ENCODE peak calls at places on chromosome 19, in four cellular contexts. One of them, this sample, is unnamed.
A peak's percentile ranks its signal among the peaks of the same experiment; 100 is the strongest.

GRCh38 chr19:38441660-38442348 is 8.3 kb downstream of the RYR1 start:
- DNase-seq in NB4: peak; percentile 46
- DNase-seq in fibroblast of pulmonary artery: peak; percentile 8
- DNase-seq in SK-N-SH: no peak
- DNase-seq in this sample: no peak

GRCh38 chr19:39997595-39998216 is 846 bp downstream of the ZNF546 start:
- DNase-seq in NB4: no peak
- DNase-seq in fibroblast of pulmonary artery: peak; percentile 12
- DNase-seq in SK-N-SH: peak; percentile 37
- DNase-seq in this sample: no peak

GRCh38 chr19:11594084-11594483 is 3.2 kb upstream of the ZNF627 start:
- DNase-seq in NB4: no peak
- DNase-seq in fibroblast of pulmonary artery: no peak
- DNase-seq in SK-N-SH: no peak
- DNase-seq in this sample: no peak

GRCh38 chr19:29269641-29270040 is 56.7 kb upstream of the UQCRFS1 start:
- DNase-seq in NB4: no peak
- DNase-seq in fibroblast of pulmonary artery: no peak
- DNase-seq in SK-N-SH: no peak
- DNase-seq in this sample: no peak

GRCh38 chr19:48964205-48965032 is 690 bp upstream of the FTL start:
- DNase-seq in NB4: no peak
- DNase-seq in fibroblast of pulmonary artery: peak; percentile 67
- DNase-seq in SK-N-SH: no peak
- DNase-seq in this sample: no peak

GRCh38 chr19:11092181-11092538 is 2.9 kb downstream of the LDLR start:
- DNase-seq in NB4: peak; percentile 69
- DNase-seq in fibroblast of pulmonary artery: peak; percentile 84
- DNase-seq in SK-N-SH: no peak
- DNase-seq in this sample: no peak

GRCh38 chr19:5613466-5613865 is 9.1 kb downstream of the SAFB2 start:
- DNase-seq in NB4: no peak
- DNase-seq in fibroblast of pulmonary artery: no peak
- DNase-seq in SK-N-SH: no peak
- DNase-seq in this sample: no peak

GRCh38 chr19:8615813-8616596 is 5.5 kb upstream of the ADAMTS10 start:
- DNase-seq in NB4: peak; percentile 90
- DNase-seq in fibroblast of pulmonary artery: peak; percentile 69
- DNase-seq in SK-N-SH: peak; percentile 68
- DNase-seq in this sample: peak; percentile 37

GRCh38 chr19:39929750-39930149 is 4.7 kb downstream of the FCGBP start:
- DNase-seq in NB4: no peak
- DNase-seq in fibroblast of pulmonary artery: no peak
- DNase-seq in SK-N-SH: no peak
- DNase-seq in this sample: no peak

GRCh38 chr19:7914598-7915045 is at the start of gene TGFBR3L:
- DNase-seq in NB4: no peak
- DNase-seq in fibroblast of pulmonary artery: no peak
- DNase-seq in SK-N-SH: no peak
- DNase-seq in this sample: peak; percentile 10

GRCh38 chr19:23313196-23313595 is 63.0 kb upstream of the ZNF724 start:
- DNase-seq in NB4: no peak
- DNase-seq in fibroblast of pulmonary artery: no peak
- DNase-seq in SK-N-SH: no peak
- DNase-seq in this sample: no peak

GRCh38 chr19:28201462-28201943 is 1011.4 kb downstream of the UQCRFS1 start:
- DNase-seq in NB4: no peak
- DNase-seq in fibroblast of pulmonary artery: no peak
- DNase-seq in SK-N-SH: no peak
- DNase-seq in this sample: no peak

GRCh38 chr19:15398501-15399233 is 19.1 kb upstream of the AKAP8 start:
- DNase-seq in NB4: no peak
- DNase-seq in fibroblast of pulmonary artery: no peak
- DNase-seq in SK-N-SH: peak; percentile 16
- DNase-seq in this sample: peak; percentile 68

GRCh38 chr19:58557253-58558065 is 952 bp downstream of the UBE2M start:
- DNase-seq in NB4: peak; percentile 39
- DNase-seq in fibroblast of pulmonary artery: no peak
- DNase-seq in SK-N-SH: no peak
- DNase-seq in this sample: no peak

GRCh38 chr19:42352216-42352892 is 26.9 kb downstream of the MEGF8 start:
- DNase-seq in NB4: no peak
- DNase-seq in fibroblast of pulmonary artery: peak; percentile 15
- DNase-seq in SK-N-SH: peak; percentile 58
- DNase-seq in this sample: peak; percentile 53

GRCh38 chr19:4284176-4284958 is 5.3 kb downstream of the SHD start:
- DNase-seq in NB4: peak; percentile 22
- DNase-seq in fibroblast of pulmonary artery: no peak
- DNase-seq in SK-N-SH: peak; percentile 93
- DNase-seq in this sample: peak; percentile 81

GRCh38 chr19:16566161-16566560 is 6.1 kb downstream of the SLC35E1 start:
- DNase-seq in NB4: no peak
- DNase-seq in fibroblast of pulmonary artery: no peak
- DNase-seq in SK-N-SH: no peak
- DNase-seq in this sample: no peak

GRCh38 chr19:45667620-45668341 is at the start of gene GIPR:
- DNase-seq in NB4: peak; percentile 49
- DNase-seq in fibroblast of pulmonary artery: no peak
- DNase-seq in SK-N-SH: peak; percentile 74
- DNase-seq in this sample: peak; percentile 55

GRCh38 chr19:7605490-7606222 is 10.0 kb downstream of the CAMSAP3 start:
- DNase-seq in NB4: peak; percentile 82
- DNase-seq in fibroblast of pulmonary artery: peak; percentile 31
- DNase-seq in SK-N-SH: peak; percentile 78
- DNase-seq in this sample: peak; percentile 93

GRCh38 chr19:40223135-40223822 is 3.2 kb downstream of the CCNP start:
- DNase-seq in NB4: no peak
- DNase-seq in fibroblast of pulmonary artery: no peak
- DNase-seq in SK-N-SH: no peak
- DNase-seq in this sample: no peak

GRCh38 chr19:46211201-46211881 is 18.2 kb upstream of the IGFL1 start:
- DNase-seq in NB4: no peak
- DNase-seq in fibroblast of pulmonary artery: peak; percentile 46
- DNase-seq in SK-N-SH: no peak
- DNase-seq in this sample: no peak

GRCh38 chr19:47794526-47794925 is 9.8 kb downstream of the TPRX1 start:
- DNase-seq in NB4: no peak
- DNase-seq in fibroblast of pulmonary artery: no peak
- DNase-seq in SK-N-SH: no peak
- DNase-seq in this sample: no peak

GRCh38 chr19:7159105-7159933 is 89.8 kb downstream of the ZNF557 start:
- DNase-seq in NB4: peak; percentile 62
- DNase-seq in fibroblast of pulmonary artery: peak; percentile 91
- DNase-seq in SK-N-SH: no peak
- DNase-seq in this sample: no peak

GRCh38 chr19:50661675-50662441 is 12.6 kb downstream of the C19orf81 start:
- DNase-seq in NB4: no peak
- DNase-seq in fibroblast of pulmonary artery: no peak
- DNase-seq in SK-N-SH: no peak
- DNase-seq in this sample: no peak

GRCh38 chr19:44930088-44930487 is 11.9 kb upstream of the APOC4 start:
- DNase-seq in NB4: no peak
- DNase-seq in fibroblast of pulmonary artery: no peak
- DNase-seq in SK-N-SH: no peak
- DNase-seq in this sample: no peak

GRCh38 chr19:16739546-16739945 is 19.9 kb downstream of the NWD1 start:
- DNase-seq in NB4: peak; percentile 40
- DNase-seq in fibroblast of pulmonary artery: no peak
- DNase-seq in SK-N-SH: no peak
- DNase-seq in this sample: no peak

GRCh38 chr19:19655051-19655594 is 8.4 kb downstream of the ATP13A1 start:
- DNase-seq in NB4: no peak
- DNase-seq in fibroblast of pulmonary artery: no peak
- DNase-seq in SK-N-SH: peak; percentile 19
- DNase-seq in this sample: no peak

GRCh38 chr19:49114630-49115363 is 627 bp downstream of the LIN7B start:
- DNase-seq in NB4: peak; percentile 74
- DNase-seq in fibroblast of pulmonary artery: peak; percentile 54
- DNase-seq in SK-N-SH: peak; percentile 72
- DNase-seq in this sample: peak; percentile 81

GRCh38 chr19:12464769-12465725 is 19.6 kb downstream of the ZNF709 start:
- DNase-seq in NB4: no peak
- DNase-seq in fibroblast of pulmonary artery: no peak
- DNase-seq in SK-N-SH: no peak
- DNase-seq in this sample: no peak

GRCh38 chr19:7391218-7391670 is 42.5 kb downstream of the ARHGEF18 start:
- DNase-seq in NB4: no peak
- DNase-seq in fibroblast of pulmonary artery: peak; percentile 90
- DNase-seq in SK-N-SH: no peak
- DNase-seq in this sample: no peak

GRCh38 chr19:39351537-39352037 is 9.4 kb downstream of the SAMD4B start:
- DNase-seq in NB4: no peak
- DNase-seq in fibroblast of pulmonary artery: no peak
- DNase-seq in SK-N-SH: no peak
- DNase-seq in this sample: no peak

GRCh38 chr19:48487944-48488343 is 18.8 kb downstream of the CYTH2 start:
- DNase-seq in NB4: no peak
- DNase-seq in fibroblast of pulmonary artery: peak; percentile 60
- DNase-seq in SK-N-SH: no peak
- DNase-seq in this sample: peak; percentile 27

GRCh38 chr19:52590728-52591127 is 20.6 kb downstream of the ZNF701 start:
- DNase-seq in NB4: peak; percentile 40
- DNase-seq in fibroblast of pulmonary artery: no peak
- DNase-seq in SK-N-SH: no peak
- DNase-seq in this sample: no peak

GRCh38 chr19:55692681-55693081 is 17.7 kb downstream of the EPN1 start:
- DNase-seq in NB4: no peak
- DNase-seq in fibroblast of pulmonary artery: no peak
- DNase-seq in SK-N-SH: no peak
- DNase-seq in this sample: no peak

GRCh38 chr19:55390461-55390880 is 4.7 kb downstream of the RPL28 start:
- DNase-seq in NB4: no peak
- DNase-seq in fibroblast of pulmonary artery: no peak
- DNase-seq in SK-N-SH: no peak
- DNase-seq in this sample: no peak

GRCh38 chr19:383922-384800 is 24.8 kb downstream of the C2CD4C start:
- DNase-seq in NB4: peak; percentile 20
- DNase-seq in fibroblast of pulmonary artery: peak; percentile 6
- DNase-seq in SK-N-SH: peak; percentile 84
- DNase-seq in this sample: peak; percentile 69

GRCh38 chr19:51479531-51480331 is 1.4 kb downstream of the CEACAM18 start:
- DNase-seq in NB4: no peak
- DNase-seq in fibroblast of pulmonary artery: no peak
- DNase-seq in SK-N-SH: no peak
- DNase-seq in this sample: no peak

GRCh38 chr19:21221653-21222052 is 79.8 kb downstream of the ZNF431 start:
- DNase-seq in NB4: no peak
- DNase-seq in fibroblast of pulmonary artery: no peak
- DNase-seq in SK-N-SH: no peak
- DNase-seq in this sample: no peak

GRCh38 chr19:6588508-6589345 is 2.2 kb downstream of the CD70 start:
- DNase-seq in NB4: peak; percentile 62
- DNase-seq in fibroblast of pulmonary artery: no peak
- DNase-seq in SK-N-SH: no peak
- DNase-seq in this sample: no peak

GRCh38 chr19:31461814-31462539 is 112.7 kb upstream of the TSHZ3 start:
- DNase-seq in NB4: no peak
- DNase-seq in fibroblast of pulmonary artery: peak; percentile 58
- DNase-seq in SK-N-SH: no peak
- DNase-seq in this sample: no peak
- TF ChIP-seq CTCF in NB4: no peak
- TF ChIP-seq CTCF in fibroblast of pulmonary artery: peak; percentile 41
- TF ChIP-seq CTCF in SK-N-SH: no peak
- TF ChIP-seq CTCF in this sample: no peak

GRCh38 chr19:9862897-9863296 is 27.8 kb downstream of the PIN1 start:
- DNase-seq in NB4: no peak
- DNase-seq in fibroblast of pulmonary artery: no peak
- DNase-seq in SK-N-SH: no peak
- DNase-seq in this sample: no peak

GRCh38 chr19:9869008-9869617 is 34.0 kb downstream of the PIN1 start:
- DNase-seq in NB4: no peak
- DNase-seq in fibroblast of pulmonary artery: no peak
- DNase-seq in SK-N-SH: no peak
- DNase-seq in this sample: no peak

GRCh38 chr19:9861503-9861902 is 26.4 kb downstream of the PIN1 start:
- DNase-seq in NB4: no peak
- DNase-seq in fibroblast of pulmonary artery: no peak
- DNase-seq in SK-N-SH: no peak
- DNase-seq in this sample: no peak

GRCh38 chr19:9863759-9864158 is 28.6 kb downstream of the PIN1 start:
- DNase-seq in NB4: no peak
- DNase-seq in fibroblast of pulmonary artery: no peak
- DNase-seq in SK-N-SH: no peak
- DNase-seq in this sample: no peak

GRCh38 chr19:9865732-9866627 is 30.9 kb downstream of the PIN1 start:
- DNase-seq in NB4: no peak
- DNase-seq in fibroblast of pulmonary artery: no peak
- DNase-seq in SK-N-SH: no peak
- DNase-seq in this sample: no peak
- H3K4me3 ChIP-seq in NB4: no peak overlapping the region
- H3K4me3 ChIP-seq in fibroblast of pulmonary artery: no peak overlapping the region
- H3K4me3 ChIP-seq in SK-N-SH: no peak overlapping the region
- H3K4me3 ChIP-seq in this sample: no peak overlapping the region

DNA sequence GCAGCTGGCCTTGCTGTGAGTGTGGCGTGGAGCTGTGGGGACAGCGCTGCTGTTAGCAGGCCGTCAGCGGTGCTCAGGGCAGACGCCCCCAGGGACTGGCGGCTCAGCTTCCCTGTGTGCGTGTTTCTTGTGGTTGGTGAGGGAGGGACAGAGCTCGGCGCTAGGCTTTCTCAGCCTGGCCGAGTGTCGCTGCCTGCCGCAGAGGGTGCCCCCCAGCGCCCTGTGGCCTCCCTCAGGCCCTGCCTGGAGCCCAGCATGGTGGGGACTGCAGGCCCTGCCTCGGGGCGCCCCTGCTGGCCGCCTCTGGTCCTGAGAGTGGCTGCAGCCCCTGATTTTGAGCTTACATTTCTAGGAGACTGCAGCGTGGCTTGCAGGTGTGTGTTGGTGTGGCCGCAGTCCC is 35.5 kb downstream of the DOT1L start:
- DNase-seq in NB4: peak; percentile 65
- DNase-seq in fibroblast of pulmonary artery: no peak
- DNase-seq in SK-N-SH: peak; percentile 69
- DNase-seq in this sample: peak; percentile 68
- TF ChIP-seq CTCF in NB4: peak; percentile 28
- TF ChIP-seq CTCF in fibroblast of pulmonary artery: peak; percentile 10
- TF ChIP-seq CTCF in SK-N-SH: peak; percentile 27
- TF ChIP-seq CTCF in this sample: peak; percentile 64

GRCh38 chr19:43607238-43608205 is 4.4 kb upstream of the SRRM5 start:
- DNase-seq in NB4: no peak
- DNase-seq in fibroblast of pulmonary artery: no peak
- DNase-seq in SK-N-SH: no peak
- DNase-seq in this sample: no peak
- H3K4me3 ChIP-seq in NB4: no peak overlapping the region
- H3K4me3 ChIP-seq in fibroblast of pulmonary artery: no peak overlapping the region
- H3K4me3 ChIP-seq in SK-N-SH: no peak overlapping the region
- H3K4me3 ChIP-seq in this sample: no peak overlapping the region

GRCh38 chr19:1811942-1812425 is at the start of gene ATP8B3:
- DNase-seq in NB4: no peak
- DNase-seq in fibroblast of pulmonary artery: no peak
- DNase-seq in SK-N-SH: peak; percentile 99
- DNase-seq in this sample: no peak
- TF ChIP-seq CTCF in NB4: no peak
- TF ChIP-seq CTCF in fibroblast of pulmonary artery: no peak
- TF ChIP-seq CTCF in SK-N-SH: peak; percentile 41
- TF ChIP-seq CTCF in this sample: no peak

GRCh38 chr19:13880059-13880672 is 3.2 kb downstream of the NANOS3 start:
- DNase-seq in NB4: peak; percentile 95
- DNase-seq in fibroblast of pulmonary artery: peak; percentile 96
- DNase-seq in SK-N-SH: peak; percentile 98
- DNase-seq in this sample: peak; percentile 98
- H3K4me3 ChIP-seq in NB4: no peak overlapping the region
- H3K4me3 ChIP-seq in fibroblast of pulmonary artery: no peak overlapping the region
- H3K4me3 ChIP-seq in SK-N-SH: peak overlapping the region; percentile 48
- H3K4me3 ChIP-seq in this sample: peak overlapping the region; percentile 49

This sample was measured in BE2C.